ENCODE peak calls at places on chromosomes 12 and 14, in four cellular contexts. Z is lower leg skin, B is transverse colon, Y is esophagus squamous epithelium. A is an unnamed sample.

GRCh38 chr14:46091819-46092218 is 559.8 kb downstream of the RPL10L start:
- DNase-seq in Z (no peak), B (no peak), Y (no peak), A (no peak)

GRCh38 chr14:64233791-64234190 is 60.4 kb downstream of the ESR2 start:
- DNase-seq in Z (no peak), B (no peak), Y (no peak), A (no peak)

GRCh38 chr12:6987956-6988573 is 17.4 kb downstream of the EMG1 start:
- DNase-seq in Z (no peak), B (peak; percentile 62), Y (no peak), A (no peak)

GRCh38 chr14:68520637-68521556 is 272.0 kb downstream of the ZFP36L1 start:
- DNase-seq in Z (peak; percentile 85), B (peak; percentile 62), Y (no peak), A (no peak)

GRCh38 chr14:94936411-94936892 is 166.5 kb upstream of the GSC start:
- DNase-seq in Z (peak; percentile 92), B (peak; percentile 49), Y (no peak), A (peak; percentile 35)

GRCh38 chr12:97557116-97557515 is 94.5 kb downstream of the RMST start:
- DNase-seq in Z (no peak), B (no peak), Y (no peak), A (no peak)

GRCh38 chr12:6949063-6949594 is 2.0 kb upstream of the PTPN6 start:
- DNase-seq in Z (no peak), B (no peak), Y (no peak), A (no peak)

GRCh38 chr12:18552829-18553228 is 185.0 kb downstream of the PLCZ1 start:
- DNase-seq in Z (no peak), B (no peak), Y (no peak), A (no peak)

GRCh38 chr12:68236421-68237059 is 10.9 kb upstream of the IL26 start:
- DNase-seq in Z (no peak), B (no peak), Y (no peak), A (no peak)

GRCh38 chr12:31363416-31363809 is 37.5 kb upstream of the SINHCAF start:
- DNase-seq in Z (no peak), B (no peak), Y (no peak), A (no peak)

GRCh38 chr12:31362115-31362758 is 36.3 kb upstream of the SINHCAF start:
- DNase-seq in Z (no peak), B (peak; percentile 58), Y (no peak), A (no peak)

GRCh38 chr12:31361730-31362114 is 35.8 kb upstream of the SINHCAF start:
- DNase-seq in Z (no peak), B (no peak), Y (no peak), A (no peak)

GRCh38 chr12:31363826-31364225 is 37.9 kb upstream of the SINHCAF start:
- DNase-seq in Z (no peak), B (no peak), Y (no peak), A (no peak)

GRCh38 chr12:31362759-31363415 is 36.9 kb upstream of the SINHCAF start:
- DNase-seq in Z (no peak), B (peak; percentile 65), Y (no peak), A (no peak)
- TF ChIP-seq POLR2A in Z (no peak), B (peak; percentile 22), Y (no peak), A (no peak)

GRCh38 chr12:89538902-89539301 is 13.1 kb upstream of the POC1B start:
- DNase-seq in Z (no peak), B (no peak), Y (no peak), A (no peak)
- TF ChIP-seq POLR2A in Z (no peak), B (no peak), Y (no peak), A (no peak)

GRCh38 chr12:968561-968960 is 19.1 kb upstream of the RAD52 start:
- DNase-seq in Z (no peak), B (no peak), Y (no peak), A (no peak)

GRCh38 chr12:967641-968040 is 18.1 kb upstream of the RAD52 start:
- DNase-seq in Z (no peak), B (no peak), Y (no peak), A (no peak)

GRCh38 chr12:969821-970220 is 20.3 kb upstream of the RAD52 start:
- DNase-seq in Z (no peak), B (no peak), Y (no peak), A (no peak)

GRCh38 chr12:971991-972390 is 19.0 kb upstream of the ERC1 start:
- DNase-seq in Z (no peak), B (no peak), Y (no peak), A (no peak)

DNA sequence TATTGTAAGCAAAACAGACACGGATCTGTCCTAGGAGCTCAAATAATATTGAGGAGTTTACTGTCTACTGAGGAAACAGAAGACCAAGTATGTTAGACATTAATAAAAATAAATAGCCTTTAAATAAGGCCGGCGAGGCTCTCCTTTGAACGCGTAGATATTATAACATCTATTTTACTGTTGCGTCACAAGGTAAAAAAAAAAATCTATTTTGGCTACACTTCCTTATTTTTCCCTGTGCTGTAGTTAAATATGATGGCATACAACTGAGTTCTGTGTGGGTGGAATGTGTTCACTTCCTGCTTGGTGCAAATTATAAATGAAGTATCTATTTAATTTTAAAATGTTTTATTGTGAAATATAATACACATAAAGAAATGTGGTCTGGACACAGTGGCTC is 17.2 kb upstream of the RAD52 start:
- DNase-seq in Z (no peak), B (no peak), Y (no peak), A (no peak)
- TF ChIP-seq POLR2A in Z (no peak), B (no peak), Y (no peak), A (no peak)

GRCh38 chr14:101628471-101628966 is 67.2 kb downstream of the DIO3 start:
- DNase-seq in Z (peak; percentile 94), B (peak; percentile 76), Y (no peak), A (peak; percentile 58)
- TF ChIP-seq POLR2A in Z (no peak), B (no peak), Y (no peak), A (no peak)

GRCh38 chr12:132560421-132560830 is 50.0 kb downstream of the LRCOL1 start:
- DNase-seq in Z (no peak), B (peak; percentile 46), Y (no peak), A (no peak)

GRCh38 chr12:132559652-132560420 is 50.5 kb downstream of the LRCOL1 start:
- DNase-seq in Z (no peak), B (peak; percentile 51), Y (no peak), A (no peak)

GRCh38 chr12:132560831-132561783 is 49.3 kb downstream of the LRCOL1 start:
- DNase-seq in Z (no peak), B (peak; percentile 73), Y (no peak), A (no peak)

GRCh38 chr12:132562489-132563045 is 47.8 kb downstream of the LRCOL1 start:
- DNase-seq in Z (no peak), B (no peak), Y (no peak), A (no peak)

GRCh38 chr12:132561784-132562156 is 48.6 kb downstream of the LRCOL1 start:
- DNase-seq in Z (no peak), B (no peak), Y (no peak), A (no peak)
- TF ChIP-seq POLR2A in Z (no peak), B (no peak), Y (no peak), A (no peak)

GRCh38 chr14:21103710-21104447 is 3.0 kb downstream of the TMEM253 start:
- DNase-seq in Z (peak; percentile 99), B (peak; percentile 97), Y (peak; percentile 91), A (peak; percentile 95)
- TF ChIP-seq POLR2A in Z (peak; percentile 48), B (peak; percentile 89), Y (no peak), A (peak; percentile 96)

GRCh38 chr12:120145164-120145563 is 28.6 kb upstream of the RAB35 start:
- DNase-seq in Z (no peak), B (no peak), Y (no peak), A (no peak)
- TF ChIP-seq POLR2A in Z (no peak), B (no peak), Y (no peak), A (no peak)